ENCODE peak calls at places on chromosome 22, in eight cellular contexts. Q is nephron progenitor cell, F is mesothelial cell of epicardium, R is right lobe of liver, P is cardiac muscle cell, Z is adrenal gland, U is GM10248, T is RWPE1. L is an unnamed sample.
A peak's percentile ranks its signal among the peaks of the same experiment; 100 is the strongest.

GRCh38 chr22:20639343-20639742 is 131.9 kb downstream of the MED15 start:
- DNase-seq in T (no peak), Z (no peak), U (no peak), Q (no peak), R (no peak), P (no peak), F (no peak), L (no peak)

GRCh38 chr22:42642801-42643631 is 2.6 kb upstream of the ATP5MGL start:
- DNase-seq in Z (no peak), R (no peak), Q (no peak), F (no peak), T (no peak), U (peak; percentile 57), P (no peak), L (no peak)

GRCh38 chr22:18111759-18112330 is 1.2 kb downstream of the TUBA8 start:
- DNase-seq in F (no peak), R (no peak), P (no peak), Q (no peak), T (no peak), Z (no peak), U (no peak), L (no peak)

GRCh38 chr22:19713650-19714319 is 518 bp upstream of the SEPTIN5 start:
- DNase-seq in F (no peak), T (no peak), Z (peak; percentile 21), U (no peak), R (no peak), Q (peak; percentile 64), P (no peak), L (no peak)

GRCh38 chr22:19629720-19630419 is 84.4 kb upstream of the SEPTIN5 start:
- DNase-seq in P (peak; percentile 85), Q (peak; percentile 88), U (peak; percentile 91), R (peak; percentile 80), T (peak; percentile 85), F (peak; percentile 91), Z (peak; percentile 78), L (peak; percentile 94)

GRCh38 chr22:36913431-36914382 is at the start of gene CSF2RB:
- DNase-seq in U (peak; percentile 61), F (no peak), Z (no peak), R (peak; percentile 56), Q (no peak), T (no peak), P (peak; percentile 32), L (peak; percentile 24)

GRCh38 chr22:48434156-48434867 is 1393.4 kb downstream of the BRD1 start:
- DNase-seq in P (no peak), F (no peak), R (peak; percentile 40), Q (no peak), U (no peak), Z (no peak), T (no peak), L (no peak)

GRCh38 chr22:23063539-23064380 is 6.6 kb upstream of the GNAZ start:
- DNase-seq in Q (no peak), R (peak; percentile 38), P (no peak), T (no peak), U (peak; percentile 9), Z (peak; percentile 9), F (no peak), L (no peak)

GRCh38 chr22:48607901-48608650 is 1219.6 kb downstream of the BRD1 start:
- DNase-seq in Q (no peak), F (no peak), P (no peak), U (no peak), R (no peak), Z (no peak), T (no peak), L (no peak)

GRCh38 chr22:21690401-21690801 is 24.6 kb downstream of the PPIL2 start:
- DNase-seq in F (no peak), Z (no peak), P (no peak), Q (no peak), U (peak; percentile 79), T (no peak), R (no peak), L (peak; percentile 77)

GRCh38 chr22:46815896-46816721 is 53.7 kb downstream of the TBC1D22A start:
- DNase-seq in R (peak; percentile 92), T (no peak), F (no peak), Z (no peak), P (peak; percentile 58), U (no peak), Q (no peak), L (no peak)

GRCh38 chr22:45720875-45721378 is 49.3 kb downstream of the ATXN10 start:
- DNase-seq in U (no peak), Z (no peak), R (no peak), F (no peak), T (no peak), P (no peak), Q (no peak), L (no peak)

GRCh38 chr22:49976439-49977175 is 16.0 kb downstream of the PIM3 start:
- DNase-seq in F (no peak), T (no peak), U (peak; percentile 75), R (no peak), Q (no peak), Z (no peak), P (no peak), L (peak; percentile 80)

GRCh38 chr22:29305836-29306174 is 645 bp upstream of the GAS2L1 start:
- DNase-seq in T (no peak), F (no peak), P (no peak), R (no peak), Q (no peak), U (no peak), Z (no peak), L (no peak)

GRCh38 chr22:29308148-29308790 is 1.8 kb downstream of the GAS2L1 start:
- DNase-seq in P (no peak), R (no peak), U (no peak), Q (no peak), T (no peak), F (peak; percentile 38), Z (peak; percentile 39), L (peak; percentile 17)

GRCh38 chr22:29307658-29308147 is 1.3 kb downstream of the GAS2L1 start:
- DNase-seq in U (peak; percentile 27), Z (no peak), F (peak; percentile 36), P (no peak), T (no peak), R (no peak), Q (no peak), L (peak; percentile 48)

GRCh38 chr22:29306175-29306829 is at the start of gene GAS2L1:
- DNase-seq in U (peak; percentile 70), T (peak; percentile 69), Z (peak; percentile 82), P (peak; percentile 88), Q (peak; percentile 84), F (peak; percentile 80), R (peak; percentile 89), L (peak; percentile 81)

GRCh38 chr22:29306830-29307657 is 594 bp downstream of the GAS2L1 start:
- DNase-seq in T (peak; percentile 66), U (peak; percentile 41), Z (peak; percentile 84), F (peak; percentile 89), P (peak; percentile 83), R (peak; percentile 87), Q (peak; percentile 90), L (peak; percentile 63)
- TF ChIP-seq CTCF in T (no peak), U (no peak), Z (no peak), F (no peak), P (no peak), R (no peak), Q (no peak), L (peak; percentile 4)

GRCh38 chr22:31139866-31140716 is at the start of gene PLA2G3:
- DNase-seq in T (no peak), Z (no peak), P (peak; percentile 55), F (no peak), Q (peak; percentile 86), U (no peak), R (no peak), L (no peak)
- TF ChIP-seq CTCF in T (no peak), Z (no peak), P (peak; percentile 5), F (no peak), Q (peak; percentile 42), U (no peak), R (no peak), L (no peak)

GRCh38 chr22:28883917-28884753 is 763 bp downstream of the ZNRF3 start:
- DNase-seq in Z (peak; percentile 45), U (peak; percentile 28), Q (peak; percentile 63), P (peak; percentile 55), F (peak; percentile 61), T (peak; percentile 19), R (peak; percentile 58), L (peak; percentile 32)
- TF ChIP-seq CTCF in Z (no peak), U (no peak), Q (no peak), P (no peak), F (no peak), T (peak; percentile 17), R (no peak), L (no peak)

GRCh38 chr22:44344407-44344806 is 31.7 kb upstream of the SHISAL1 start:
- DNase-seq in T (no peak), F (no peak), R (no peak), Q (no peak), U (no peak), P (no peak), Z (no peak), L (no peak)
- TF ChIP-seq CTCF in T (no peak), F (no peak), R (no peak), Q (no peak), U (no peak), P (no peak), Z (no peak), L (no peak)